ENCODE peak calls at places on chromosomes 2 and 18, in four cellular contexts. One of them, this sample, is unnamed. For H3K36me3, the result is how much of the 10 kb centered on the place peaks cover.

GRCh38 chr2:150135223-150135883 is 352.1 kb downstream of the RND3 start:
- DNase-seq in mammary epithelial cell: no peak
- DNase-seq in Peyer's patch: peak
- DNase-seq in DND-41: no peak
- DNase-seq in this sample: no peak

GRCh38 chr18:45771587-45771986 is 47.6 kb downstream of the SLC14A1 start:
- DNase-seq in mammary epithelial cell: no peak
- DNase-seq in DND-41: no peak
- DNase-seq in Peyer's patch: no peak
- DNase-seq in this sample: no peak

GRCh38 chr18:11859903-11860407 is 8.7 kb downstream of the CHMP1B start:
- DNase-seq in Peyer's patch: peak
- DNase-seq in mammary epithelial cell: peak
- DNase-seq in DND-41: no peak
- DNase-seq in this sample: peak

GRCh38 chr2:24337958-24338357 is 22.4 kb downstream of the ITSN2 start:
- DNase-seq in DND-41: no peak
- DNase-seq in Peyer's patch: no peak
- DNase-seq in mammary epithelial cell: no peak
- DNase-seq in this sample: no peak

GRCh38 chr2:239084007-239084406 is 236.1 kb downstream of the TWIST2 start:
- DNase-seq in DND-41: no peak
- DNase-seq in mammary epithelial cell: no peak
- DNase-seq in Peyer's patch: no peak
- DNase-seq in this sample: no peak

GRCh38 chr18:66632771-66633170 is 28.9 kb upstream of the CDH19 start:
- DNase-seq in mammary epithelial cell: peak
- DNase-seq in Peyer's patch: no peak
- DNase-seq in DND-41: no peak
- DNase-seq in this sample: no peak

GRCh38 chr2:70923378-70924015 is 12.2 kb upstream of the ATP6V1B1 start:
- DNase-seq in DND-41: peak
- DNase-seq in mammary epithelial cell: no peak
- DNase-seq in Peyer's patch: peak
- DNase-seq in this sample: no peak

GRCh38 chr18:33761363-33761762 is 183.3 kb downstream of the ASXL3 start:
- DNase-seq in DND-41: no peak
- DNase-seq in Peyer's patch: peak
- DNase-seq in mammary epithelial cell: peak
- DNase-seq in this sample: no peak

GRCh38 chr2:192467953-192468660 is 273.4 kb upstream of the TMEFF2 start:
- DNase-seq in DND-41: no peak
- DNase-seq in Peyer's patch: no peak
- DNase-seq in mammary epithelial cell: no peak
- DNase-seq in this sample: no peak

GRCh38 chr2:116980354-116980753 is 834.1 kb upstream of the DDX18 start:
- DNase-seq in DND-41: no peak
- DNase-seq in Peyer's patch: no peak
- DNase-seq in mammary epithelial cell: no peak
- DNase-seq in this sample: no peak

GRCh38 chr2:95353613-95354468 is 48.7 kb upstream of the FAHD2A start:
- DNase-seq in DND-41: no peak
- DNase-seq in Peyer's patch: peak
- DNase-seq in mammary epithelial cell: no peak
- DNase-seq in this sample: no peak

GRCh38 chr2:239644016-239644415 is 243.2 kb upstream of the HDAC4 start:
- DNase-seq in DND-41: peak
- DNase-seq in mammary epithelial cell: no peak
- DNase-seq in Peyer's patch: no peak
- DNase-seq in this sample: no peak

GRCh38 chr2:47159627-47160026 is 4.5 kb upstream of the STPG4 start:
- DNase-seq in mammary epithelial cell: no peak
- DNase-seq in Peyer's patch: no peak
- DNase-seq in DND-41: no peak
- DNase-seq in this sample: no peak

GRCh38 chr2:161199885-161200284 is 39.7 kb downstream of the TANK start:
- DNase-seq in Peyer's patch: no peak
- DNase-seq in mammary epithelial cell: no peak
- DNase-seq in DND-41: no peak
- DNase-seq in this sample: no peak

GRCh38 chr18:37364237-37364636 is 201.4 kb downstream of the CELF4 start:
- DNase-seq in mammary epithelial cell: no peak
- DNase-seq in Peyer's patch: no peak
- DNase-seq in DND-41: no peak
- DNase-seq in this sample: no peak

GRCh38 chr18:27600245-27600644 is 415.1 kb upstream of the CHST9 start:
- DNase-seq in mammary epithelial cell: no peak
- DNase-seq in DND-41: no peak
- DNase-seq in Peyer's patch: no peak
- DNase-seq in this sample: no peak

GRCh38 chr2:188773075-188773474 is 201.1 kb upstream of the COL3A1 start:
- DNase-seq in DND-41: no peak
- DNase-seq in Peyer's patch: no peak
- DNase-seq in mammary epithelial cell: peak
- DNase-seq in this sample: no peak

GRCh38 chr18:51168960-51169662 is 28.4 kb downstream of the MEX3C start:
- DNase-seq in Peyer's patch: no peak
- DNase-seq in DND-41: no peak
- DNase-seq in mammary epithelial cell: no peak
- DNase-seq in this sample: no peak

GRCh38 chr2:100207411-100207885 is 65.1 kb upstream of the AFF3 start:
- DNase-seq in DND-41: no peak
- DNase-seq in Peyer's patch: no peak
- DNase-seq in mammary epithelial cell: no peak
- DNase-seq in this sample: no peak

GRCh38 chr2:177740718-177741117 is 331.9 kb downstream of the PDE11A start:
- DNase-seq in DND-41: no peak
- DNase-seq in Peyer's patch: no peak
- DNase-seq in mammary epithelial cell: no peak
- DNase-seq in this sample: no peak

GRCh38 chr2:230552181-230552580 is 136.2 kb downstream of the SP100 start:
- DNase-seq in Peyer's patch: no peak
- DNase-seq in mammary epithelial cell: no peak
- DNase-seq in DND-41: no peak
- DNase-seq in this sample: peak

GRCh38 chr2:126720031-126720368 is 64.0 kb downstream of the GYPC start:
- DNase-seq in mammary epithelial cell: no peak
- DNase-seq in DND-41: no peak
- DNase-seq in Peyer's patch: no peak
- DNase-seq in this sample: no peak

GRCh38 chr2:46913471-46914381 is 1.9 kb downstream of the MCFD2 start:
- DNase-seq in DND-41: no peak
- DNase-seq in Peyer's patch: peak
- DNase-seq in mammary epithelial cell: peak
- DNase-seq in this sample: no peak

GRCh38 chr2:224869601-224870000 is 153.4 kb upstream of the CCDC195 start:
- DNase-seq in Peyer's patch: no peak
- DNase-seq in DND-41: no peak
- DNase-seq in mammary epithelial cell: peak
- DNase-seq in this sample: no peak

GRCh38 chr2:85511008-85511895 is 27.7 kb upstream of the MAT2A start:
- DNase-seq in DND-41: no peak
- DNase-seq in mammary epithelial cell: no peak
- DNase-seq in Peyer's patch: no peak
- DNase-seq in this sample: no peak

GRCh38 chr2:181106789-181107418 is 126.5 kb downstream of the UBE2E3 start:
- DNase-seq in Peyer's patch: no peak
- DNase-seq in DND-41: no peak
- DNase-seq in mammary epithelial cell: peak
- DNase-seq in this sample: peak

GRCh38 chr18:22228930-22229329 is 59.5 kb downstream of the GATA6 start:
- DNase-seq in Peyer's patch: no peak
- DNase-seq in DND-41: no peak
- DNase-seq in mammary epithelial cell: peak
- DNase-seq in this sample: no peak

GRCh38 chr2:59233448-59233847 is 992.3 kb upstream of the FANCL start:
- DNase-seq in Peyer's patch: no peak
- DNase-seq in DND-41: no peak
- DNase-seq in mammary epithelial cell: peak
- DNase-seq in this sample: no peak

DNA sequence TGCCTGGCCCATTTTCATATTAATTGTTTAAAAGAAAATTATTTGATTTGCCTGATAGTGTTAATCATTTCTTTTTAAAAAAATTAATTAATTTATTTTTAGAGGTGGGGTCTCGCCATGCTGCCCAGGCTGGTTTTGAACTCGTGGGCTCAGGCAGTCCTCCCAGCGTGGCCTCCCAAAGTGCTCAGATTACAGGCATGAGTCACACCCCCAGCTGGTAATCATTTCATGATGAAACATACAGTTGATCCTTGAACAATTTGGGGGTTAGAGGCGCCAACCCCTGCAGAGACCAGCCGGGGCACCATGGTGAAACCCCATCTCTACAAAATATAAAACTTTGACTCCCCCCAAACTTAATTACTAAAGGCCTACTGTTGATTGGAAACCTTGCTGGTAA is 7.9 kb downstream of the GPN1 start:
- DNase-seq in mammary epithelial cell: peak
- DNase-seq in Peyer's patch: no peak
- DNase-seq in DND-41: no peak
- DNase-seq in this sample: no peak
- H3K36me3 ChIP-seq in mammary epithelial cell: under half
- H3K36me3 ChIP-seq in Peyer's patch: half or more
- H3K36me3 ChIP-seq in DND-41: half or more
- H3K36me3 ChIP-seq in this sample: under half

DNA sequence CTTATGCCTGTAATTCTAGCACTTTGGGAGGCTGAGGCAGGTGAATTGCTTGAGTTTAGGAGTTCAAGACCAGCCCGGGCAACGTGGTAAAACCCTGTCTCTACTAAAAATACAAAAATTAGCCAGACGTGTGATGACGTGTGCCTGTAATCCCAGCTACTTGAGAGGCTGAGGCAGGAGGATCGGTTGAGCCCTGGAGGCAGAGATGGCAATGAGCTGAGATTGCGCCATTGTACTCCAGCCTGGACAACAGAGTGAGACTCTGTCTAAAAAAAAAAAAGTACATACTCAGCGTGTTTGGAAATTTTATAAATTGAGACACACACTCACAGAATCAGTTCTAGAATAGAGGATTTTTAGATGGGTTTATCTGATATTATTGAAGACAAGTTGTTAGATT is 17.1 kb upstream of the GIGYF2 start:
- DNase-seq in mammary epithelial cell: no peak
- DNase-seq in Peyer's patch: no peak
- DNase-seq in DND-41: no peak
- DNase-seq in this sample: no peak
- H3K36me3 ChIP-seq in mammary epithelial cell: under half
- H3K36me3 ChIP-seq in Peyer's patch: under half
- H3K36me3 ChIP-seq in DND-41: under half
- H3K36me3 ChIP-seq in this sample: under half

GRCh38 chr2:105364436-105365139 is 27.2 kb downstream of the C2orf49 start:
- DNase-seq in Peyer's patch: no peak
- DNase-seq in DND-41: no peak
- DNase-seq in mammary epithelial cell: no peak
- DNase-seq in this sample: no peak
- H3K36me3 ChIP-seq in Peyer's patch: half or more
- H3K36me3 ChIP-seq in DND-41: under half
- H3K36me3 ChIP-seq in mammary epithelial cell: half or more
- H3K36me3 ChIP-seq in this sample: under half

DNA sequence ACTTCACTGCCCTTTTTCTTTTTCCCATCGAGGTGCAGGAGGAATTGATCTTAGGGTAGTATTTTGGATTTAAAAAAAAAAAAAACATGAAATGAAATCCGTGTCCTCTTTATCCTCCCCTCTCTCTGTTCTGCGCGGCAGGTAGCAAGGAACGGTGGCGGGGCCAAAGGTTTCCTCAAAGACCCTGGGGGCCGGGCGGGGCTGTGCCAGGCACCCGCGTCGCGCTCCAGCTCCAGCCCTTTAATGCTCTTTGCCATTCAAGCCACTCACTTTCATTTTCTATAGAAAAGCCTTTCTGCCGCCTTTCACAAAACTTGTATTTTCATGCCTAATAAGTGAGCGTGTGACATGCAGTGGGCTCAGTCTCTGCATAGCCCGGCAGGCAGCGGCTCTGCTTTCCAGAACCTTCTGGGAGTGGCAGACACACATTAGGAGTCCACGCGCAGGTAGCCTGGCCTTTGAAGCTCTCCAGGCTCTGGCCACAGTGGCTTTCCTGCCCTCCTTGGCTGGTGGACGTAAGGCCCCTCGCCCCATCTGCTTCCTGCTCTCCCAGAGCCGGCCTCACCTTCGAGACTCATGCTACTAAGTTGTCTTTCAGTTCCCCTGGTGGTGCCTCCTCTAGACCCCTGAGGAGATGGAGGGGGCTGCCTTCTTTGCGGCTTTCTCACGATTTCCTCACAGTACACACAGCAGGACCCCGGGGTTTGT is 41.7 kb downstream of the AGAP1 start:
- DNase-seq in Peyer's patch: peak
- DNase-seq in DND-41: no peak
- DNase-seq in mammary epithelial cell: no peak
- DNase-seq in this sample: no peak
- H3K36me3 ChIP-seq in Peyer's patch: under half
- H3K36me3 ChIP-seq in DND-41: under half
- H3K36me3 ChIP-seq in mammary epithelial cell: under half
- H3K36me3 ChIP-seq in this sample: under half

GRCh38 chr2:208379192-208379591 is 27.4 kb upstream of the PTH2R start:
- DNase-seq in Peyer's patch: no peak
- DNase-seq in DND-41: no peak
- DNase-seq in mammary epithelial cell: no peak
- DNase-seq in this sample: no peak
- H3K36me3 ChIP-seq in Peyer's patch: under half
- H3K36me3 ChIP-seq in DND-41: under half
- H3K36me3 ChIP-seq in mammary epithelial cell: under half
- H3K36me3 ChIP-seq in this sample: under half

GRCh38 chr2:207860685-207861084 is 91.0 kb upstream of the FZD5 start:
- DNase-seq in mammary epithelial cell: no peak
- DNase-seq in DND-41: no peak
- DNase-seq in Peyer's patch: no peak
- DNase-seq in this sample: no peak
- H3K36me3 ChIP-seq in mammary epithelial cell: under half
- H3K36me3 ChIP-seq in DND-41: under half
- H3K36me3 ChIP-seq in Peyer's patch: under half
- H3K36me3 ChIP-seq in this sample: under half

GRCh38 chr2:75580156-75580555 is 19.4 kb upstream of the EVA1A start:
- DNase-seq in mammary epithelial cell: no peak
- DNase-seq in DND-41: no peak
- DNase-seq in Peyer's patch: no peak
- DNase-seq in this sample: no peak
- H3K36me3 ChIP-seq in mammary epithelial cell: under half
- H3K36me3 ChIP-seq in DND-41: under half
- H3K36me3 ChIP-seq in Peyer's patch: under half
- H3K36me3 ChIP-seq in this sample: under half

GRCh38 chr2:98846041-98846440 is 90.0 kb downstream of the CRACDL start:
- DNase-seq in mammary epithelial cell: no peak
- DNase-seq in DND-41: no peak
- DNase-seq in Peyer's patch: no peak
- DNase-seq in this sample: no peak
- H3K36me3 ChIP-seq in mammary epithelial cell: under half
- H3K36me3 ChIP-seq in DND-41: under half
- H3K36me3 ChIP-seq in Peyer's patch: under half
- H3K36me3 ChIP-seq in this sample: under half